ENCODE peak calls at places on chromosomes 11 and 22, in ten cellular contexts. O, N, B, L, M, A, X, V, J and C are unnamed samples.

GRCh38 chr11:19429108-19429760 is 188.5 kb upstream of the E2F8 start:
- DNase-seq in O (no peak), N (no peak), B (no peak), L (no peak), M (no peak), A (no peak), X (no peak), V (no peak), J (no peak), C (no peak)

GRCh38 chr11:28903716-28904115 is 795.5 kb downstream of the METTL15 start:
- DNase-seq in O (peak), N (no peak), B (no peak), L (no peak), M (no peak), A (no peak), X (no peak), V (no peak), J (no peak), C (no peak)

GRCh38 chr22:49889071-49889470 is 29.2 kb downstream of the ALG12 start:
- DNase-seq in O (peak), N (no peak), B (no peak), L (peak), M (no peak), A (no peak), X (no peak), V (no peak), J (no peak), C (no peak)

GRCh38 chr11:33829430-33830141 is 55.3 kb upstream of the FBXO3 start:
- DNase-seq in O (peak), N (peak), B (peak), L (peak), M (peak), A (peak), X (peak), V (peak), J (peak), C (peak)

GRCh38 chr11:65310215-65310614 is 4.5 kb upstream of the CDC42EP2 start:
- DNase-seq in O (peak), N (peak), B (no peak), L (no peak), M (no peak), A (peak), X (no peak), V (no peak), J (no peak), C (no peak)

GRCh38 chr11:119148855-119149370 is at the start of gene ABCG4:
- DNase-seq in O (no peak), N (no peak), B (peak), L (no peak), M (peak), A (no peak), X (no peak), V (no peak), J (no peak), C (no peak)

GRCh38 chr22:50141891-50142363 is 28.6 kb upstream of the PANX2 start:
- DNase-seq in O (no peak), N (no peak), B (no peak), L (no peak), M (no peak), A (no peak), X (no peak), V (no peak), J (no peak), C (peak)

GRCh38 chr11:44333271-44334218 is 23.6 kb upstream of the ALX4 start:
- DNase-seq in O (no peak), N (no peak), B (no peak), L (no peak), M (no peak), A (no peak), X (peak), V (no peak), J (no peak), C (no peak)

GRCh38 chr22:23497016-23497885 is 82.8 kb downstream of the IGLL1 start:
- DNase-seq in O (no peak), N (no peak), B (no peak), L (no peak), M (no peak), A (no peak), X (no peak), V (no peak), J (no peak), C (no peak)

GRCh38 chr22:46115755-46116490 is 34.4 kb upstream of the PPARA start:
- DNase-seq in O (no peak), N (no peak), B (no peak), L (no peak), M (no peak), A (no peak), X (no peak), V (no peak), J (no peak), C (no peak)

GRCh38 chr11:129440028-129440630 is 64.5 kb downstream of the BARX2 start:
- DNase-seq in O (peak), N (no peak), B (no peak), L (no peak), M (no peak), A (no peak), X (no peak), V (no peak), J (no peak), C (no peak)

GRCh38 chr11:28627690-28628255 is 519.6 kb downstream of the METTL15 start:
- DNase-seq in O (no peak), N (no peak), B (no peak), L (no peak), M (no peak), A (no peak), X (no peak), V (no peak), J (no peak), C (no peak)

GRCh38 chr11:66844496-66845142 is 1.4 kb downstream of the RCE1 start:
- DNase-seq in O (no peak), N (peak), B (no peak), L (no peak), M (no peak), A (no peak), X (no peak), V (no peak), J (peak), C (no peak)

GRCh38 chr22:25818541-25818940 is 76.6 kb downstream of the MYO18B start:
- DNase-seq in O (no peak), N (no peak), B (no peak), L (no peak), M (no peak), A (no peak), X (no peak), V (no peak), J (no peak), C (no peak)

GRCh38 chr11:48170840-48171233 is 45.8 kb upstream of the OR4B1 start:
- DNase-seq in O (peak), N (no peak), B (no peak), L (peak), M (no peak), A (no peak), X (no peak), V (peak), J (no peak), C (peak)

GRCh38 chr11:99069831-99070444 is 49.2 kb downstream of the CNTN5 start:
- DNase-seq in O (peak), N (no peak), B (no peak), L (no peak), M (peak), A (no peak), X (no peak), V (peak), J (no peak), C (no peak)

GRCh38 chr11:131370090-131370751 is at the start of gene NTM:
- DNase-seq in O (peak), N (peak), B (no peak), L (peak), M (no peak), A (peak), X (no peak), V (no peak), J (no peak), C (no peak)

GRCh38 chr11:9756461-9756860 is 92.6 kb downstream of the SWAP70 start:
- DNase-seq in O (no peak), N (no peak), B (no peak), L (no peak), M (no peak), A (no peak), X (no peak), V (no peak), J (no peak), C (peak)

GRCh38 chr22:43077121-43077877 is 11.9 kb downstream of the TTLL1 start:
- DNase-seq in O (no peak), N (peak), B (no peak), L (no peak), M (no peak), A (peak), X (no peak), V (no peak), J (no peak), C (no peak)

GRCh38 chr11:94170953-94171352 is 42.3 kb downstream of the PANX1 start:
- DNase-seq in O (no peak), N (no peak), B (no peak), L (no peak), M (no peak), A (no peak), X (no peak), V (no peak), J (no peak), C (no peak)

GRCh38 chr11:102115557-102115956 is 5.3 kb downstream of the YAP1 start:
- DNase-seq in O (peak), N (no peak), B (no peak), L (peak), M (no peak), A (no peak), X (no peak), V (no peak), J (no peak), C (no peak)